ENCODE peak calls at places on chromosomes 4 and X, in four cellular contexts. L, P, Z and K are unnamed samples.

GRCh38 chr4:602559-602942 is 22.8 kb upstream of the PDE6B start:
- DNase-seq in Z (peak), P (peak), L (peak), K (no peak)

GRCh38 chrX:77505227-77505626 is 58.0 kb downstream of the FGF16 start:
- DNase-seq in Z (peak), P (no peak), L (no peak), K (no peak)

GRCh38 chr4:73341454-73341853 is 62.6 kb upstream of the ALB start:
- DNase-seq in P (peak), L (peak), Z (peak), K (peak)

GRCh38 chrX:13151806-13152510 is 107.5 kb upstream of the FAM9C start:
- DNase-seq in Z (no peak), L (no peak), P (no peak), K (no peak)

GRCh38 chrX:136130931-136131843 is 16.1 kb upstream of the FHL1 start:
- DNase-seq in P (no peak), Z (peak), L (no peak), K (peak)

GRCh38 chrX:17403231-17403691 is 28.3 kb downstream of the NHS start:
- DNase-seq in L (no peak), Z (no peak), P (no peak), K (no peak)

GRCh38 chr4:126238010-126238409 is 923.3 kb downstream of the FAT4 start:
- DNase-seq in P (no peak), Z (no peak), L (no peak), K (no peak)

GRCh38 chr4:111821342-111821741 is 323.9 kb upstream of the FAM241A start:
- DNase-seq in P (no peak), Z (no peak), L (no peak), K (no peak)

GRCh38 chrX:102968216-102968615 is 31.1 kb downstream of the RAB40AL start:
- DNase-seq in Z (no peak), L (no peak), P (no peak), K (no peak)

GRCh38 chr4:16717266-16717970 is 181.0 kb downstream of the LDB2 start:
- DNase-seq in L (no peak), P (no peak), Z (no peak), K (no peak)

GRCh38 chr4:99574530-99575314 is at the start of gene MTTP:
- DNase-seq in L (no peak), Z (peak), P (no peak), K (no peak)

DNA sequence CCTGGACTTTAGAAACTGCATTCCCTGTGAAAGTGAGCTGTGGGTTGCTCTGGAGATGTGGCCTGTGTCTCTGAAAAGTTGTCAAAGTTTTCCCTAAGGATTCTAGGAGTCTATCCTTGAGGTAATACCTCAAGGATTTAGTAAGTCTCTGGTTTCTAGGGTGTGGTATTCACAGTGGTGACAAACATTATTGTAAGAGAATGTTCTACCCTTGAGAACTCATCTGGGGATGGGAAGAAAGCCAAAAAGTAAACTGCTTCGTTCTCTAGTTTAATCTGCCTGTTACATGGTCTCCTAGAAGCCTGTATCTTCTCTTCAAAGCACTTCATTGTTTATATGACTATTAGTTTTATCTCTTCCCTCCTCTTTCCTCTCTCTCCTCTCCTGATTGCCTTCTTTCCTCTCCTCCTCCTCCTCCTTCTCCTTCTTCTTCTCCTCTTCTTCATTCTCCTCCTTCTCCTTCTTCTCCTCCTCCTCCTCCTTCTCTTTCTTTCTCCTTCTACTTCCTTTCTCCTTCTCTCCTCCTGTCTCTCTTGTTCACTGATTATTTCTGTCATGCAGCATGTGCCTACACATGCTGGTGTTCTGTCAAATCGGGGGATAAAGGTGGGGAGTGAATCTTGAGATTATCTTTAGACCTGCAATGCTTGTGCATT is 321.3 kb downstream of the PTTG2 start:
- DNase-seq in L (no peak), P (no peak), Z (no peak), K (no peak)
- TF ChIP-seq HDAC2 in L (no peak), P (no peak), Z (no peak), K (no peak)

GRCh38 chr4:70901984-70902576 is at the start of gene MOB1B:
- DNase-seq in Z (peak), L (peak), P (peak), K (peak)

GRCh38 chr4:70901607-70901983 is 574 bp upstream of the MOB1B start:
- DNase-seq in Z (peak), P (no peak), L (no peak), K (no peak)

GRCh38 chr4:70903282-70903603 is 1.1 kb downstream of the MOB1B start:
- DNase-seq in P (no peak), L (peak), Z (no peak), K (no peak)

DNA sequence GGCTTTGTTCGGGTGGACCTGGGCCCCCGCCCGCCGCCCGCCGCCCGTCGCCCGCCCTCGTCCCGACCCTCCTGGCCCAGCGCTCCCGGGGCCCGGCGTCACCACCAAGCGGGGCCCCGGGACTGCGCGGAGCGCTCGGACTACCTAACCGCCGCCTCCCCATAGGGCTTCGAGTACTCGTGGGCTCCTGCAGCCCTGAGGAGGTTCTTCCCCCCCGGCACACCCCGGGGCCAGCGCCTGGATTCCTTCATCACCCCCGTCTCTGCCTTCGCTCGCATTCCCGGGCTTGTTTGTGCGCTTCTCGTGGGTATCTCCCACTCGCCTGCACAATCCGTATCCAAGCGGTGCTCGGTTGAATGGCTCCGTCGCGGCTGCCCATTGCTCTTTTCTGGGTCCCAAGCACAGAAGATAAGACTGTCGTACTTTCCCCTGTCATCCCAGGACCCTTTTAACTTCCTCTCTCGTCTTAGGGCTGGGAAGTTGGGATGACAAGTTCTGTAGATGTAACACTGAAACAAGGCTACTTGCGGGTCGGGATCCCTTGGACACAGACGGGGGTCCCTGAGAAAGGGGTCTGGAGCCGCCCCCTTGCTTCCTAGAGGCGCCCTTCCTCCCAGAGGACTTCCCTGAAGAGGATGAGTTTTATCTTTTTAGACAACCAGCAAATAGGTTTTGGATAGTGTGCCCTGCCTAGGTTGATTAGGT is 560 bp downstream of the MOB1B start:
- DNase-seq in Z (no peak), L (peak), P (no peak), K (peak)
- TF ChIP-seq RNF2 in Z (no peak), L (no peak), P (no peak), K (no peak)

GRCh38 chr4:24683116-24683515 is 98.8 kb upstream of the DHX15 start:
- DNase-seq in L (no peak), P (no peak), Z (no peak), K (no peak)

GRCh38 chr4:24688453-24688852 is 104.1 kb upstream of the DHX15 start:
- DNase-seq in Z (no peak), P (no peak), L (no peak), K (no peak)

GRCh38 chr4:24689212-24689611 is 104.9 kb upstream of the DHX15 start:
- DNase-seq in Z (no peak), L (no peak), P (no peak), K (no peak)

GRCh38 chr4:24690436-24690835 is 104.9 kb upstream of the SOD3 start:
- DNase-seq in Z (no peak), L (no peak), P (no peak), K (no peak)

GRCh38 chr4:24686866-24687672 is 102.7 kb upstream of the DHX15 start:
- DNase-seq in Z (peak), P (peak), L (peak), K (peak)
- TF ChIP-seq HDAC2 in Z (no peak), P (no peak), L (no peak), K (no peak)

GRCh38 chr4:103074598-103075434 is 1.7 kb downstream of the SLC9B2 start:
- DNase-seq in Z (no peak), P (no peak), L (no peak), K (peak)
- TF ChIP-seq RNF2 in Z (no peak), P (no peak), L (no peak), K (no peak)

GRCh38 chrX:41452565-41452964 is 5.4 kb downstream of the NYX start:
- DNase-seq in Z (no peak), L (no peak), P (no peak), K (no peak)

GRCh38 chrX:41449138-41449537 is 2.0 kb downstream of the NYX start:
- DNase-seq in Z (no peak), L (no peak), P (no peak), K (no peak)

GRCh38 chrX:41457618-41458192 is 10.6 kb downstream of the NYX start:
- DNase-seq in Z (no peak), L (no peak), P (peak), K (no peak)

GRCh38 chrX:41449615-41450014 is 2.5 kb downstream of the NYX start:
- DNase-seq in P (no peak), L (no peak), Z (no peak), K (no peak)

GRCh38 chrX:41452972-41453371 is 5.8 kb downstream of the NYX start:
- DNase-seq in P (no peak), L (no peak), Z (no peak), K (no peak)
- TF ChIP-seq HDAC2 in P (no peak), L (no peak), Z (no peak), K (no peak)

GRCh38 chr4:61716437-61716836 is 516.3 kb downstream of the ADGRL3 start:
- DNase-seq in L (no peak), Z (no peak), P (no peak), K (no peak)
- TF ChIP-seq RNF2 in L (no peak), Z (no peak), P (no peak), K (no peak)

GRCh38 chrX:131741103-131741581 is 197.3 kb downstream of the OR13H1 start:
- DNase-seq in L (no peak), Z (no peak), P (no peak), K (peak)
- TF ChIP-seq HDAC2 in L (no peak), Z (no peak), P (no peak), K (no peak)

DNA sequence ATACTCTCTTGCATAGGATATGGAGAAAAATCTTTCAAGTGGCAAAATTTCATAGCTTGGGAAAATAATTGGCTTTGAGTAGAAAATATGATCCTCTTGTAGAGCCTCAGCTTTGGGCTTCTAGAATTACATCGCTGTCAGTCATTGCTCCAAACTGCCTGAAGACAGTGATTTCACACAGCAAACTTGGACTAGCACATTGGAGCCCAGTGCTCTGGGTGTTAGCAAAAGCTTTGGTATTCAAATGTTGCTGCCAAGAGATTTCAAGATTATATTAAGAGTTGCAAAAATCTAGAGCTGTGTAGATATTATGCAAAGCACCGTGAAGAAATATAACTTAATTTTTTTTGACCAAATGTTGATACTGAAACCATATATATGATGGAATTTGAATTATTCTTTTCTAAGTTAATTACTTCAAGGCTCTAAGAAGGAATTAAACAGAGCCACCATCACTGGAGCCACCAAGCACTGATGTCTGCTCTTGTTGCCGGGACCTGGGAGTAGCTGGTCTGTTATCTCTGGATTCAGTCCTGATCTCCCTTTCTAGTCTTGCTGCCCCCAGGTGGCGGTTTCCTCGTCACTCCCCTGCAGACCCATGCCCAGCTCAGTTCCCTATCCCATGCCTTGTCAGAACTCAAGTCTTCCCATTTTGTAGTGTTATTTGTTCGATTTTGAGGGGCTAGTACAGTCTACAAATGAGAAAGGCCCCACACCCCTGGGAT is 260.7 kb upstream of the SFRP2 start:
- DNase-seq in P (peak), Z (peak), L (peak), K (peak)
- TF ChIP-seq RNF2 in P (no peak), Z (no peak), L (no peak), K (no peak)